ENCODE peak calls at places on chromosomes 11 and 22, in eight cellular contexts. A, X, P, J, Y, D, L and W are unnamed samples.

GRCh38 chr11:15761235-15761634 is 595.1 kb downstream of the SOX6 start:
- DNase-seq in A (no peak), J (peak; percentile 21), Y (no peak), L (no peak), X (no peak), P (no peak), D (no peak), W (no peak)

GRCh38 chr11:45146072-45147016 is at the start of gene PRDM11:
- DNase-seq in J (peak; percentile 64), A (peak; percentile 70), D (peak; percentile 71), P (peak; percentile 40), Y (peak; percentile 54), X (peak; percentile 48), L (peak; percentile 69), W (peak; percentile 91)

GRCh38 chr11:7592706-7593105 is 78.9 kb downstream of the PPFIBP2 start:
- DNase-seq in J (no peak), D (no peak), A (no peak), X (peak; percentile 67), P (no peak), L (no peak), Y (no peak), W (no peak)

GRCh38 chr22:22006596-22006990 is 24.0 kb upstream of the TOP3B start:
- DNase-seq in P (no peak), D (no peak), A (no peak), X (no peak), Y (no peak), L (no peak), J (no peak), W (no peak)

GRCh38 chr11:116731097-116731761 is 41.6 kb downstream of the BUD13 start:
- DNase-seq in A (peak; percentile 8), Y (no peak), D (no peak), P (no peak), L (no peak), J (no peak), X (no peak), W (peak; percentile 86)

GRCh38 chr11:114317738-114318137 is 21.5 kb downstream of the NNMT start:
- DNase-seq in P (no peak), X (no peak), Y (no peak), J (no peak), A (peak; percentile 47), D (no peak), L (no peak), W (no peak)

GRCh38 chr11:62539238-62539925 is 7.2 kb downstream of the AHNAK start:
- DNase-seq in L (no peak), P (no peak), D (peak; percentile 34), X (peak; percentile 77), A (peak; percentile 95), Y (no peak), J (no peak), W (no peak)

GRCh38 chr11:104594228-104594958 is 303.9 kb downstream of the CASP12 start:
- DNase-seq in P (no peak), J (no peak), L (no peak), Y (no peak), D (no peak), A (no peak), X (peak; percentile 22), W (no peak)

GRCh38 chr11:20672575-20672974 is 3.2 kb downstream of the NELL1 start:
- DNase-seq in X (no peak), A (no peak), J (no peak), D (no peak), Y (no peak), P (no peak), L (no peak), W (no peak)

GRCh38 chr11:86291466-86292262 is 10.4 kb upstream of the HIKESHI start:
- DNase-seq in A (peak; percentile 62), J (peak; percentile 35), L (peak; percentile 89), X (peak; percentile 68), Y (peak; percentile 71), P (peak; percentile 67), D (peak; percentile 38), W (no peak)

GRCh38 chr11:11427185-11427944 is 74.3 kb upstream of the CSNK2A3 start:
- DNase-seq in D (no peak), P (no peak), A (peak; percentile 12), L (no peak), X (peak; percentile 15), J (no peak), Y (no peak), W (no peak)

GRCh38 chr22:37982938-37983859 is 1.2 kb downstream of the SOX10 start:
- DNase-seq in L (no peak), X (no peak), P (no peak), A (no peak), J (no peak), D (no peak), Y (no peak), W (no peak)

GRCh38 chr11:109819410-109819809 is 273.8 kb upstream of the ZC3H12C start:
- DNase-seq in A (no peak), P (no peak), J (no peak), L (no peak), Y (no peak), X (peak; percentile 64), D (no peak), W (no peak)

GRCh38 chr22:18152519-18152918 is 2.5 kb downstream of the USP18 start:
- DNase-seq in X (no peak), D (peak; percentile 80), P (peak; percentile 7), L (no peak), Y (peak; percentile 70), A (no peak), J (no peak), W (peak; percentile 53)

GRCh38 chr11:19199766-19200165 is 2.0 kb downstream of the CSRP3 start:
- DNase-seq in Y (no peak), L (no peak), P (no peak), D (no peak), J (no peak), X (no peak), A (no peak), W (no peak)

GRCh38 chr22:32048069-32048468 is 5.0 kb downstream of the SLC5A1 start:
- DNase-seq in P (no peak), L (no peak), A (no peak), D (no peak), X (no peak), Y (no peak), J (no peak), W (no peak)